ENCODE peak calls at places on chromosome 21, in ten cellular contexts. M is left lung, W is astrocyte, U is aorta, J is IMR-90, V is endodermal cell, K is adrenal gland, S is mesendoderm, L is HepG2, Y is psoas muscle. T is an unnamed sample. For H3K36me3, H3K4me1 and H3K27me3, the result is how much of the 10 kb centered on the place peaks cover.

GRCh38 chr21:46386726-46387073 is 62.7 kb downstream of the PCNT start:
- DNase-seq in L (no peak), U (no peak), K (no peak), S (no peak), W (no peak), Y (peak), M (no peak), J (no peak), V (no peak), T (no peak)

GRCh38 chr21:36909901-36910561 is 56.4 kb downstream of the HLCS start:
- DNase-seq in V (no peak), K (no peak), Y (no peak), U (no peak), L (peak), M (no peak), J (peak), S (no peak), W (peak), T (no peak)

GRCh38 chr21:21101911-21102310 is 103.7 kb downstream of the NCAM2 start:
- DNase-seq in M (no peak), W (peak), Y (no peak), K (peak), U (no peak), L (peak), V (peak), J (peak), S (peak), T (peak)

GRCh38 chr21:36483095-36483494 is 3.2 kb upstream of the CLDN14 start:
- DNase-seq in M (no peak), W (no peak), U (no peak), J (no peak), K (no peak), S (no peak), L (no peak), V (no peak), Y (no peak), T (no peak)

GRCh38 chr21:41164981-41165650 is 2.8 kb upstream of the BACE2 start:
- DNase-seq in K (peak), J (peak), V (peak), M (no peak), Y (no peak), U (no peak), S (no peak), L (peak), W (peak), T (no peak)

GRCh38 chr21:28704746-28705145 is 287.9 kb downstream of the LTN1 start:
- DNase-seq in J (peak), U (no peak), M (no peak), W (peak), S (no peak), Y (no peak), L (no peak), V (no peak), K (no peak), T (no peak)

GRCh38 chr21:46385846-46386725 is 62.1 kb downstream of the PCNT start:
- DNase-seq in U (peak), L (no peak), V (no peak), W (no peak), Y (peak), S (no peak), M (no peak), J (no peak), K (no peak), T (no peak)

GRCh38 chr21:42235593-42235992 is 16.7 kb downstream of the ABCG1 start:
- DNase-seq in U (no peak), W (no peak), K (no peak), M (no peak), Y (peak), L (no peak), J (no peak), S (peak), V (no peak), T (no peak)

GRCh38 chr21:46069166-46069565 is 28.7 kb upstream of the COL6A2 start:
- DNase-seq in V (peak), S (no peak), J (no peak), Y (peak), M (no peak), U (peak), L (no peak), K (peak), W (no peak), T (no peak)

GRCh38 chr21:43268804-43269186 is 100.0 kb downstream of the CRYAA start:
- DNase-seq in K (no peak), J (no peak), U (no peak), M (no peak), V (no peak), Y (peak), W (no peak), L (no peak), S (no peak), T (no peak)

GRCh38 chr21:29712818-29713217 is 227.0 kb downstream of the GRIK1 start:
- DNase-seq in K (no peak), L (no peak), V (no peak), M (no peak), W (no peak), U (no peak), Y (no peak), J (no peak), S (no peak), T (no peak)

GRCh38 chr21:23488245-23488644 is 2119.0 kb downstream of the MRPL39 start:
- DNase-seq in V (no peak), S (no peak), J (no peak), U (no peak), W (no peak), M (no peak), Y (no peak), K (no peak), L (no peak), T (no peak)
- H3K36me3 ChIP-seq in V (under half), S (under half), J (under half), U (under half), W (under half), M (under half), Y (under half), K (under half), L (under half), T (under half)

DNA sequence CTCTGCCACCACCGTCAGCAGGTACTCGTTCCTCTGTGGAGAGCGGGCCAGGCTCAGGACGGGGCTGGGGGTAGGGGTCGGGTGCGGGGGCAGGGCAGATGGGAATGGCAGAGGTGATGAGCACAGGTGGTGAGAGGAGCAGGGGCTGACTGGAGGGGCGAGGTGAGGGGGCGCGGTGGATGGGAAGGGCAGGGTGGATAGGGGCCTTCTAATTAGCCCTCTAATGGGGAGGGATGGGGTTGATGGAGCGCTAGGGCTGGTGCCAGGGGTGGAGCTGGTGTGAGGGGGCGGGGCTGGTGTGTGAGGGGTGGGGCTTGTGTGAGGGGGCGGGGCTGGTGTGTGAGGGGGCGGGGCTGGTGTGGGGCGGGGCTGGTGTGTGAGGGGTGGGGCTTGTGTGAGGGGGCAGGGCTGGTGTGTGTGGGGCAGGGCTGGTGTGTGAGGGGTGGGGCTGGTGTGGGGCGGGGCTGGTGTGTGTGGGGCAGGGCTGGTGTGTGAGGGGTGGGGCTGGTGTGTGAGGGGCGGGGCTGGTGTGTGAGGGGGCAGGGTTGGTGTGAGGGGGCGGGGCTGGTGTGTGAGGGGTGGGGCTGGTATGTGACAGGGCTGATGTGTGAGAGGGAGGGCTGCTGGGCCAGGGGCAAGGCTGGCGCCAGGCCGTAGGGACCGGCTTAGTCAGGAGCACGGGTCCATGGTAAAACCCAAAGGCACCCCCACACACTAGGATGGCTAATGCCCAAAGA is 5.9 kb downstream of the KRTAP10-1 start:
- DNase-seq in J (no peak), L (no peak), Y (no peak), M (no peak), S (no peak), U (no peak), K (peak), W (no peak), V (peak), T (no peak)
- H3K4me1 ChIP-seq in J (under half), L (under half), Y (under half), M (under half), S (under half), U (under half), K (under half), W (under half), V (under half), T (under half)

DNA sequence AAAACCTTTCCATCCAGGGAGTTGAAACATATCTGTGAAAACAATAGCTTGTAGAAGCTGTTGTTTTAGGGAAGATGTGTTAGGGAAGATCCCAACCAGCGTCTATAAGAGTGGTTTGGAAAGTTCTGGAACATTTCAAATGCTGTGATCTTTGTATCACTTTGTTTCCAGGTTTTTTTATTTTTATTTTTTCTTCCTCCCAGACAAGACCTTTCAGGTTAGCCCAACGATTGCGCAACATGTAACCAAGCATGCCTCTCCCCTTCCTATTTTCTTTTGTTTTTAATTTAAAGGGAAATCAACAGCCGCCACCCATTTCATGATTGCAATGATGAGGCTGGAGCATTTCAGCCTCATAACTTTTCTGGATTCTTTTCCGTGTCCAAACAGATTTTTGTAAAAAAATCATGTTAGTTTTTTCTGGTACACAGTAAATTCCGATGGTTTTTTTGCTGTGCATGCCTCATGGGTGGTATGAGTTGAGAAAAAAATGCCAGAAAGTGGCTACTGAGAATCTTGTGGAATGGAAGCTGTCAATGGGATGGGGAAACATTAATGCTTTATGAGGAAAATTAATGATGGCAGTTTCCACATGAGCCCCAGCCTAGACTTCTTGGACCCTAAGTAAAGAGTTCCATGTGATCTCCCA is 109.3 kb downstream of the RUNX1 start:
- DNase-seq in V (no peak), W (no peak), K (no peak), J (no peak), S (no peak), L (no peak), M (no peak), U (no peak), Y (no peak), T (no peak)
- H3K27me3 ChIP-seq in V (under half), W (under half), K (under half), J (under half), S (under half), L (under half), M (under half), U (under half), Y (under half), T (under half)

DNA sequence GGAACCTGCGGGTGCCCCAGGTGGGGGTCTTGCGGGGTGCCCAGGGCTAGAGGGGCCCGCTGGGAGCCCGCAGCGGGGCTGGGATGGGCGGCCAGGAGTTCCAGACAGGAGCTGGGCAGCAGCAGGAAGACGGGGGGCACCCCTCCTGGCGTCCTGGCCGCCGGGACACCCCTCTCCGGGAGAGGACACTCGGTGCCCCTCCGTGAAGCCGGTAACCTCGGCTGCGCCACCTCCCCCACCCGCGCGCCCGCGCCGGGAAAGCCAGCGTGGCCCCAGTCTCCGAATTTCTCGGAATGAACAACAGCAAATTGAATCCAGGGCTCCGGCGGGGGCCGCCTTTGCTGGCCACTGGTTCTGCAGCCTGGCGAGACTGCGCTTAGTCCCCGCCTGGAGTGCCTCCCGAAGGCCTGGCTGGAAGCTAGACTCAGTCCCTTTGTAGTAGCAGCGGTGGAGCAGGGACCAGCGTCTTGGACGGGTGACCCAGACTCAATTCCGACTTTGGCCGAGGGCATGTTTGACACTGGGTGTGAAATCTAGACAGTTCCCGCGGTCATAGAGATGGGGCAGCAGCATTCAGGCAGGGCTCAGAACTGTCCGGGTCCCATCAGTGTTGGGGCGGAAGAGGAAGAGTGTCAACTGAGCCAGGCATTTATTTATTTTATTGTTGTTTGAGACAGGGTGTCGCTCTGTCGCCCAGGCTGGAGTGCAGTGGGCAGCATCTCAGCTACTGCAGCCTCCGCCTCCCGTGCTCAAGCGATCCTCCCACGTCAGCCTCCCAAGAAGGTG is 766 bp downstream of the IFNGR2 start:
- DNase-seq in K (peak), L (peak), W (peak), Y (peak), V (peak), U (peak), M (peak), J (peak), S (peak), T (peak)
- H3K36me3 ChIP-seq in K (under half), L (under half), W (under half), Y (under half), V (under half), U (under half), M (under half), J (under half), S (under half), T (under half)

GRCh38 chr21:44908908-44909307 is 11.8 kb downstream of the ITGB2 start:
- DNase-seq in Y (no peak), L (no peak), J (no peak), K (no peak), W (no peak), M (no peak), U (no peak), S (no peak), V (no peak), T (no peak)
- H3K4me1 ChIP-seq in Y (under half), L (half or more), J (under half), K (under half), W (under half), M (under half), U (under half), S (under half), V (under half), T (under half)

GRCh38 chr21:33267250-33267649 is 1.1 kb downstream of the IL10RB start:
- DNase-seq in K (no peak), L (no peak), W (no peak), Y (no peak), S (no peak), M (no peak), J (no peak), U (no peak), V (no peak), T (no peak)
- H3K27me3 ChIP-seq in K (under half), L (under half), W (under half), Y (under half), S (under half), M (under half), J (under half), U (under half), V (under half), T (under half)

GRCh38 chr21:38409907-38410306 is 88.4 kb downstream of the ERG start:
- DNase-seq in L (no peak), S (no peak), Y (no peak), W (no peak), J (no peak), K (no peak), M (no peak), U (no peak), V (no peak), T (no peak)

GRCh38 chr21:38413958-38414506 is 84.2 kb downstream of the ERG start:
- DNase-seq in V (no peak), L (no peak), J (no peak), W (no peak), K (no peak), U (no peak), Y (no peak), M (no peak), S (peak), T (no peak)

GRCh38 chr21:38410451-38410850 is 87.8 kb downstream of the ERG start:
- DNase-seq in W (no peak), V (no peak), Y (no peak), K (no peak), U (no peak), L (no peak), M (no peak), J (no peak), S (no peak), T (no peak)
- H3K36me3 ChIP-seq in W (under half), V (under half), Y (under half), K (under half), U (under half), L (under half), M (under half), J (under half), S (under half), T (under half)